ENCODE peak calls at places on chromosomes 5 and 9, in nine cellular contexts. M is right atrium auricular region; L is IMR-90; J is PC-9; P is CD4-positive, alpha-beta T cell; W is brain microvascular endothelial cell; K is dorsolateral prefrontal cortex; Y is GM23248; E is small intestine. O is an unnamed sample.

GRCh38 chr9:137461663-137462395 is 2.7 kb upstream of the NSMF start:
- DNase-seq in M (no peak), L (no peak), J (no peak), P (peak), W (no peak), K (no peak), Y (no peak), E (peak), O (no peak)

GRCh38 chr5:52864376-52864775 is 76.7 kb downstream of the ITGA1 start:
- DNase-seq in M (no peak), L (peak), J (no peak), P (no peak), W (no peak), K (no peak), Y (peak), E (no peak), O (no peak)

GRCh38 chr5:97545856-97546570 is 363.0 kb upstream of the RIOK2 start:
- DNase-seq in M (no peak), L (peak), J (no peak), P (no peak), W (peak), K (no peak), Y (peak), E (no peak), O (no peak)

GRCh38 chr5:178069909-178070308 is 43.4 kb upstream of the N4BP3 start:
- DNase-seq in M (no peak), L (peak), J (no peak), P (no peak), W (peak), K (no peak), Y (peak), E (peak), O (no peak)

GRCh38 chr5:181215997-181216982 is 6.8 kb upstream of the TRIM41 start:
- DNase-seq in M (no peak), L (no peak), J (peak), P (no peak), W (no peak), K (no peak), Y (no peak), E (no peak), O (no peak)

GRCh38 chr5:174690256-174690655 is 34.1 kb upstream of the MSX2 start:
- DNase-seq in M (no peak), L (peak), J (peak), P (no peak), W (no peak), K (no peak), Y (peak), E (no peak), O (no peak)

GRCh38 chr9:32292611-32293010 is 91.8 kb upstream of the ACO1 start:
- DNase-seq in M (no peak), L (no peak), J (no peak), P (no peak), W (no peak), K (no peak), Y (peak), E (no peak), O (no peak)

GRCh38 chr9:88535932-88536324 is 950 bp downstream of the NXNL2 start:
- DNase-seq in M (peak), L (peak), J (no peak), P (no peak), W (no peak), K (no peak), Y (no peak), E (no peak), O (no peak)

GRCh38 chr9:82170871-82171270 is 182.3 kb downstream of the SPATA31D1 start:
- DNase-seq in M (no peak), L (no peak), J (no peak), P (no peak), W (no peak), K (no peak), Y (peak), E (no peak), O (no peak)

GRCh38 chr5:129400395-129400983 is 59.6 kb upstream of the ADAMTS19 start:
- DNase-seq in M (no peak), L (no peak), J (no peak), P (no peak), W (no peak), K (no peak), Y (peak), E (peak), O (no peak)

GRCh38 chr5:33892419-33893151 is 795 bp upstream of the ADAMTS12 start:
- DNase-seq in M (peak), L (peak), J (peak), P (no peak), W (peak), K (no peak), Y (peak), E (no peak), O (no peak)

GRCh38 chr9:35675732-35676392 is 2.1 kb downstream of the CA9 start:
- DNase-seq in M (no peak), L (no peak), J (no peak), P (no peak), W (no peak), K (no peak), Y (peak), E (no peak), O (no peak)

GRCh38 chr5:160926428-160926827 is 74.4 kb upstream of the ATP10B start:
- DNase-seq in M (no peak), L (no peak), J (peak), P (no peak), W (no peak), K (no peak), Y (no peak), E (peak), O (no peak)

GRCh38 chr5:6636293-6636692 is 3.1 kb downstream of the SRD5A1 start:
- DNase-seq in M (no peak), L (no peak), J (peak), P (no peak), W (no peak), K (no peak), Y (no peak), E (no peak), O (peak)

GRCh38 chr5:96691503-96692303 is 29.5 kb downstream of the CAST start:
- DNase-seq in M (no peak), L (peak), J (no peak), P (no peak), W (no peak), K (no peak), Y (peak), E (peak), O (no peak)

GRCh38 chr5:78592735-78593386 is 55.7 kb downstream of the LHFPL2 start:
- DNase-seq in M (no peak), L (no peak), J (no peak), P (no peak), W (no peak), K (no peak), Y (no peak), E (no peak), O (no peak)

GRCh38 chr5:55899344-55899743 is 48.2 kb downstream of the IL31RA start:
- DNase-seq in M (no peak), L (peak), J (no peak), P (no peak), W (peak), K (no peak), Y (peak), E (peak), O (no peak)

GRCh38 chr5:172451771-172452197 is 2.5 kb downstream of the SH3PXD2B start:
- DNase-seq in M (no peak), L (peak), J (peak), P (no peak), W (peak), K (peak), Y (peak), E (no peak), O (peak)

GRCh38 chr5:73625905-73626811 is at the start of gene ARHGEF28:
- DNase-seq in M (no peak), L (peak), J (peak), P (no peak), W (no peak), K (no peak), Y (peak), E (peak), O (peak)

GRCh38 chr5:139379626-139380449 is 3.3 kb downstream of the SLC23A1 start:
- DNase-seq in M (no peak), L (no peak), J (no peak), P (no peak), W (no peak), K (no peak), Y (no peak), E (no peak), O (no peak)

GRCh38 chr9:89994988-89995613 is 390.3 kb downstream of the GADD45G start:
- DNase-seq in M (no peak), L (no peak), J (no peak), P (no peak), W (peak), K (no peak), Y (no peak), E (no peak), O (no peak)

GRCh38 chr9:1005043-1005667 is 28.7 kb downstream of the DMRT3 start:
- DNase-seq in M (no peak), L (peak), J (peak), P (no peak), W (peak), K (no peak), Y (peak), E (peak), O (peak)

GRCh38 chr9:19457694-19458009 is 48.8 kb downstream of the ACER2 start:
- DNase-seq in M (no peak), L (no peak), J (no peak), P (no peak), W (no peak), K (no peak), Y (no peak), E (no peak), O (no peak)

GRCh38 chr5:170292509-170292908 is 5.1 kb downstream of the LCP2 start:
- DNase-seq in M (no peak), L (no peak), J (no peak), P (no peak), W (no peak), K (no peak), Y (no peak), E (no peak), O (no peak)

GRCh38 chr9:75130621-75131020 is 42.3 kb downstream of the OSTF1 start:
- DNase-seq in M (no peak), L (peak), J (no peak), P (no peak), W (no peak), K (no peak), Y (peak), E (no peak), O (no peak)

GRCh38 chr9:99000480-99001395 is 57.0 kb downstream of the COL15A1 start:
- DNase-seq in M (no peak), L (peak), J (peak), P (peak), W (peak), K (no peak), Y (peak), E (peak), O (peak)

GRCh38 chr5:1437452-1437851 is 7.8 kb downstream of the SLC6A3 start:
- DNase-seq in M (no peak), L (peak), J (no peak), P (no peak), W (no peak), K (no peak), Y (peak), E (peak), O (peak)

GRCh38 chr5:102855684-102856373 is 100.7 kb downstream of the PAM start:
- DNase-seq in M (no peak), L (no peak), J (no peak), P (no peak), W (no peak), K (no peak), Y (peak), E (peak), O (no peak)

GRCh38 chr5:96657068-96657467 is 5.1 kb upstream of the CAST start:
- DNase-seq in M (peak), L (peak), J (peak), P (no peak), W (peak), K (no peak), Y (peak), E (peak), O (peak)

GRCh38 chr5:135442387-135443256 is 4.5 kb downstream of the DCANP1 start:
- DNase-seq in M (peak), L (no peak), J (no peak), P (no peak), W (no peak), K (no peak), Y (no peak), E (no peak), O (no peak)

GRCh38 chr5:111596705-111597104 is 84.4 kb upstream of the STARD4 start:
- DNase-seq in M (no peak), L (no peak), J (no peak), P (no peak), W (no peak), K (no peak), Y (no peak), E (no peak), O (peak)

GRCh38 chr5:133947431-133947841 is 21.0 kb downstream of the C5orf15 start:
- DNase-seq in M (no peak), L (peak), J (no peak), P (no peak), W (no peak), K (no peak), Y (no peak), E (peak), O (no peak)

GRCh38 chr5:14574891-14575496 is 6.6 kb upstream of the OTULINL start:
- DNase-seq in M (no peak), L (no peak), J (no peak), P (no peak), W (no peak), K (no peak), Y (no peak), E (peak), O (no peak)

GRCh38 chr9:110623462-110624025 is 44.0 kb upstream of the SVEP1 start:
- DNase-seq in M (no peak), L (peak), J (peak), P (no peak), W (peak), K (no peak), Y (peak), E (peak), O (no peak)

GRCh38 chr9:75983320-75983719 is 92.8 kb downstream of the PCSK5 start:
- DNase-seq in M (no peak), L (no peak), J (no peak), P (no peak), W (no peak), K (no peak), Y (no peak), E (peak), O (no peak)

GRCh38 chr5:158522761-158523160 is 577.0 kb downstream of the EBF1 start:
- DNase-seq in M (no peak), L (no peak), J (no peak), P (no peak), W (no peak), K (no peak), Y (peak), E (no peak), O (no peak)

GRCh38 chr5:26700759-26701384 is 337.5 kb downstream of the CDH9 start:
- DNase-seq in M (no peak), L (no peak), J (no peak), P (no peak), W (no peak), K (no peak), Y (peak), E (no peak), O (peak)

GRCh38 chr9:93111371-93112115 is 15.5 kb downstream of the CARD19 start:
- DNase-seq in M (no peak), L (peak), J (peak), P (no peak), W (peak), K (peak), Y (no peak), E (no peak), O (peak)

GRCh38 chr9:106828965-106829364 is 34.0 kb upstream of the ZNF462 start:
- DNase-seq in M (no peak), L (no peak), J (no peak), P (no peak), W (no peak), K (no peak), Y (no peak), E (no peak), O (peak)

GRCh38 chr9:129223551-129224208 is 45.6 kb upstream of the IER5L start:
- DNase-seq in M (no peak), L (no peak), J (no peak), P (no peak), W (no peak), K (no peak), Y (no peak), E (no peak), O (no peak)

GRCh38 chr9:129224618-129225017 is 46.6 kb upstream of the IER5L start:
- DNase-seq in M (no peak), L (no peak), J (no peak), P (no peak), W (no peak), K (no peak), Y (no peak), E (no peak), O (no peak)

GRCh38 chr9:129227843-129228189 is 49.8 kb upstream of the IER5L start:
- DNase-seq in M (no peak), L (no peak), J (no peak), P (no peak), W (no peak), K (no peak), Y (no peak), E (no peak), O (no peak)

GRCh38 chr9:129225201-129225778 is 47.2 kb upstream of the IER5L start:
- DNase-seq in M (no peak), L (no peak), J (no peak), P (no peak), W (no peak), K (no peak), Y (no peak), E (no peak), O (no peak)

DNA sequence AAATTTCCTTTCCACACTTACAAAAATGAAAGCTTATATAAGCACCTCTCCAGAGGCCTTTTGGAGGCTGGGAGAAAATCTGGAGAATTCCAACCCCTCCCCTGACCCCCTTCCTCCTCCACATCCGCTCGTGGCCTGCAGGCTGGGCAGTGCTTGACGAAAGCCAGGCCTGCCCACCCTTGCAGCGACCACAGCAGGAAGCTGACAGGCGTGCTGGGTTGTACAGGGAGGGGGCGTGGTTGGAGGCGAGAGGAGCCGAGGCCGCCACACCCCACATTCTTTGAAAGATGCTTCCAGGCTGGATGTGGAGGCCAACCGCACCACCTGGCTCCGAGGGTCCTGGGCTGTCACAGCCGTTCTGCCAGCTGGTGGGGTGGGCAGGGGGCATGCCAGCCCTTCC is 47.8 kb upstream of the IER5L start:
- DNase-seq in M (peak), L (peak), J (peak), P (peak), W (peak), K (no peak), Y (peak), E (peak), O (peak)
- H3K27ac ChIP-seq in M (peak), L (no peak), J (peak), P (no peak), W (no peak), K (peak), Y (no peak), E (no peak), O (no peak)

GRCh38 chr9:69130456-69131441 is 43.3 kb upstream of the TJP2 start:
- DNase-seq in M (no peak), L (peak), J (no peak), P (no peak), W (peak), K (no peak), Y (peak), E (peak), O (no peak)

GRCh38 chr9:69131682-69132081 is 42.4 kb upstream of the TJP2 start:
- DNase-seq in M (no peak), L (peak), J (no peak), P (no peak), W (peak), K (no peak), Y (peak), E (peak), O (peak)

GRCh38 chr9:69136185-69136584 is 37.9 kb upstream of the TJP2 start:
- DNase-seq in M (no peak), L (no peak), J (no peak), P (no peak), W (no peak), K (no peak), Y (no peak), E (no peak), O (no peak)

GRCh38 chr9:69134412-69134811 is 39.7 kb upstream of the TJP2 start:
- DNase-seq in M (no peak), L (no peak), J (no peak), P (no peak), W (no peak), K (no peak), Y (no peak), E (no peak), O (no peak)

DNA sequence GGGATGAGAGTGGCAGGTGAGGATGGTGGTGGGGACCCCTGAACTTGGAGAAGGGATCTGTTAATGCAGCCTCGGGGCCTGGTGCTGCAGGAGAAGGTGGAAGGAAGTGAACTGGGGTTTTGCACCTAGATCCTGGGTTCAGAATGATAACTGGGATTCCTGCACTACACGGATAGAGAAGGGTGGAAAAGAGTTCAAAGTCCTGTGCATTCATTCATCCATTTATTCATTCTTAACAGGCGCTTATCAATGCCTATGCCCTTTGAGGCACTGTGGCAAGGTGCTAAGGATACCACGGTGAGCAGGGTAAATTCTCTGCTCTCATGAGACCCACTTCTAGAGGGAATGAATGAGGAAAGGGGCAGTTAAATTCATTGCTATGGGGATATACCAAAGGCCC is 41.7 kb upstream of the TJP2 start:
- DNase-seq in M (no peak), L (no peak), J (no peak), P (no peak), W (no peak), K (no peak), Y (no peak), E (peak), O (no peak)
- H3K27ac ChIP-seq in M (no peak), L (no peak), J (no peak), P (no peak), W (no peak), K (no peak), Y (no peak), E (peak), O (peak)

DNA sequence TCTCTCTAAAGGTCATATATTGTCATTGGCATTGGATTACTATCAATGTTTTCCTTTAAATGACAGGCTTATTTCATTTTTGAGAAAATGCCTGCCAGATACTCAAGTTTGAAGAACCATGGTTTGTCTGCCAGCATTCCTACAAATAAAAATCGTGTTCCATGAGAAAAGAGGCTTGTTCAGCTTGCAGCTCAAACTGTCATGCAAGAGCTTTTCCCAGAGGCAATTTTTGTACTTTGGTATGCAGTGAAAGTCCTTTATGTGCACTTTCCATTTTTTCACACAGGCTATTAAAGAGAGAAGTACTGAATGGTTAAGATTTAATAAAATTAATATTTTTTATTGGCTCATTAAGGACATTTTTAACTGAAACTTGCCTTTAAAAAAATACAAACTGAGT is 110.4 kb downstream of the FBXO4 start:
- DNase-seq in M (no peak), L (no peak), J (no peak), P (no peak), W (no peak), K (no peak), Y (no peak), E (no peak), O (no peak)
- H3K27ac ChIP-seq in M (no peak), L (no peak), J (no peak), P (no peak), W (no peak), K (no peak), Y (no peak), E (no peak), O (no peak)

GRCh38 chr5:68267044-68267443 is 51.5 kb downstream of the PIK3R1 start:
- DNase-seq in M (no peak), L (no peak), J (no peak), P (no peak), W (no peak), K (no peak), Y (no peak), E (no peak), O (no peak)

GRCh38 chr5:68266457-68266856 is 50.9 kb downstream of the PIK3R1 start:
- DNase-seq in M (no peak), L (no peak), J (no peak), P (no peak), W (no peak), K (no peak), Y (no peak), E (no peak), O (no peak)

GRCh38 chr5:68269820-68270219 is 54.3 kb downstream of the PIK3R1 start:
- DNase-seq in M (no peak), L (no peak), J (no peak), P (no peak), W (no peak), K (no peak), Y (no peak), E (no peak), O (no peak)

GRCh38 chr5:68270576-68270975 is 55.0 kb downstream of the PIK3R1 start:
- DNase-seq in M (no peak), L (no peak), J (no peak), P (no peak), W (no peak), K (no peak), Y (no peak), E (no peak), O (no peak)

GRCh38 chr5:68268363-68269130 is 53.0 kb downstream of the PIK3R1 start:
- DNase-seq in M (no peak), L (no peak), J (no peak), P (no peak), W (no peak), K (no peak), Y (no peak), E (no peak), O (no peak)
- H3K27ac ChIP-seq in M (peak), L (no peak), J (no peak), P (peak), W (no peak), K (no peak), Y (no peak), E (peak), O (no peak)